ENCODE peak calls at places on chromosomes 5 and 9, in seven cellular contexts. F is SIG-M5, N is KBM-7, U is DMS 273 treated with DMSO at 0.1 percent for 48 hours, Z is HCEC 1CT, D is AG09309, P is mesendoderm. S is an unnamed sample.

GRCh38 chr5:10499776-10500175 is 58.1 kb downstream of the ROPN1L start:
- DNase-seq in U (no peak), Z (no peak), P (no peak), D (no peak), N (no peak), F (no peak), S (no peak)

GRCh38 chr5:87069974-87070608 is 197.6 kb upstream of the RASA1 start:
- DNase-seq in F (no peak), U (no peak), Z (peak; percentile 55), P (peak; percentile 24), D (peak; percentile 42), N (peak; percentile 38), S (no peak)

GRCh38 chr5:34452170-34452828 is 203.8 kb upstream of the RAI14 start:
- DNase-seq in U (peak; percentile 33), N (no peak), D (no peak), F (no peak), P (peak; percentile 64), Z (peak; percentile 28), S (no peak)

GRCh38 chr5:22852807-22853670 is at the start of gene CDH12:
- DNase-seq in Z (no peak), N (peak; percentile 44), D (no peak), P (peak; percentile 73), F (no peak), U (peak; percentile 27), S (no peak)

GRCh38 chr5:26482076-26482816 is 556.1 kb downstream of the CDH9 start:
- DNase-seq in F (no peak), N (no peak), U (no peak), P (no peak), Z (peak; percentile 16), D (no peak), S (no peak)

GRCh38 chr5:61649231-61649630 is 317.2 kb downstream of the ZSWIM6 start:
- DNase-seq in N (no peak), D (no peak), F (no peak), U (no peak), P (no peak), Z (no peak), S (no peak)

GRCh38 chr9:129270903-129271431 is 92.9 kb upstream of the IER5L start:
- DNase-seq in U (no peak), F (no peak), P (no peak), Z (no peak), D (peak; percentile 92), N (peak; percentile 95), S (no peak)

GRCh38 chr5:127290946-127291763 is 559 bp downstream of the MEGF10 start:
- DNase-seq in P (peak; percentile 75), Z (no peak), D (no peak), N (peak; percentile 14), U (no peak), F (no peak), S (no peak)

GRCh38 chr5:127029513-127030258 is 672 bp downstream of the MARCHF3 start:
- DNase-seq in N (peak; percentile 69), F (peak; percentile 36), P (peak; percentile 88), Z (peak; percentile 73), D (no peak), U (peak; percentile 57), S (peak; percentile 62)

GRCh38 chr9:133742251-133742650 is 4.1 kb upstream of the SARDH start:
- DNase-seq in U (no peak), F (no peak), P (no peak), Z (no peak), D (no peak), N (no peak), S (no peak)

GRCh38 chr5:1343315-1343751 is 1.6 kb downstream of the CLPTM1L start:
- DNase-seq in Z (no peak), U (no peak), F (no peak), P (no peak), D (no peak), N (no peak), S (peak; percentile 45)